ENCODE peak calls at places on chromosomes 13 and 19, in ten cellular contexts. C is coronary artery, J is breast epithelium, F is fibroblast of lung, L is psoas muscle, M is right lobe of liver, G is HFF-Myc, R is lower leg skin, H is left ventricle myocardium inferior, Q is uterus. A is an unnamed sample.

GRCh38 chr13:26228080-26228479 is 6.0 kb upstream of the RNF6 start:
- DNase-seq in C (no peak), J (no peak), F (no peak), L (no peak), M (no peak), G (no peak), R (no peak), H (no peak), Q (no peak), A (no peak)

GRCh38 chr19:53389591-53390377 is 5.2 kb upstream of the ZNF765 start:
- DNase-seq in C (no peak), J (no peak), F (no peak), L (peak; percentile 52), M (no peak), G (no peak), R (no peak), H (no peak), Q (no peak), A (no peak)

GRCh38 chr13:78323040-78323439 is 280.3 kb downstream of the POU4F1 start:
- DNase-seq in C (no peak), J (no peak), F (peak; percentile 6), L (no peak), M (no peak), G (no peak), R (no peak), H (no peak), Q (no peak), A (no peak)

GRCh38 chr19:11495885-11496284 is 9.8 kb downstream of the ZNF653 start:
- DNase-seq in C (no peak), J (no peak), F (no peak), L (no peak), M (no peak), G (no peak), R (no peak), H (no peak), Q (no peak), A (no peak)

GRCh38 chr13:71814806-71815205 is 52.2 kb downstream of the DACH1 start:
- DNase-seq in C (no peak), J (no peak), F (no peak), L (no peak), M (no peak), G (no peak), R (no peak), H (no peak), Q (no peak), A (no peak)

GRCh38 chr19:56111601-56112312 is 9.3 kb downstream of the ZNF787 start:
- DNase-seq in C (no peak), J (no peak), F (no peak), L (peak; percentile 67), M (no peak), G (no peak), R (no peak), H (peak; percentile 53), Q (no peak), A (peak; percentile 83)

GRCh38 chr19:41606215-41606837 is 20.5 kb downstream of the CEACAM4 start:
- DNase-seq in C (no peak), J (no peak), F (no peak), L (no peak), M (no peak), G (no peak), R (peak; percentile 49), H (no peak), Q (no peak), A (no peak)

GRCh38 chr13:93948523-93948922 is 531.0 kb downstream of the DCT start:
- DNase-seq in C (no peak), J (no peak), F (no peak), L (no peak), M (no peak), G (no peak), R (no peak), H (no peak), Q (no peak), A (no peak)

GRCh38 chr13:29883941-29884518 is 33.6 kb upstream of the UBL3 start:
- DNase-seq in C (no peak), J (no peak), F (peak; percentile 52), L (no peak), M (no peak), G (no peak), R (no peak), H (no peak), Q (no peak), A (no peak)

GRCh38 chr13:29887030-29887557 is 36.7 kb upstream of the UBL3 start:
- DNase-seq in C (no peak), J (no peak), F (no peak), L (no peak), M (no peak), G (no peak), R (no peak), H (no peak), Q (no peak), A (no peak)

GRCh38 chr13:29886446-29886845 is 36.0 kb upstream of the UBL3 start:
- DNase-seq in C (no peak), J (no peak), F (no peak), L (no peak), M (no peak), G (no peak), R (no peak), H (no peak), Q (no peak), A (no peak)

GRCh38 chr13:29885967-29886366 is 35.5 kb upstream of the UBL3 start:
- DNase-seq in C (no peak), J (no peak), F (no peak), L (no peak), M (no peak), G (no peak), R (no peak), H (no peak), Q (no peak), A (no peak)

DNA sequence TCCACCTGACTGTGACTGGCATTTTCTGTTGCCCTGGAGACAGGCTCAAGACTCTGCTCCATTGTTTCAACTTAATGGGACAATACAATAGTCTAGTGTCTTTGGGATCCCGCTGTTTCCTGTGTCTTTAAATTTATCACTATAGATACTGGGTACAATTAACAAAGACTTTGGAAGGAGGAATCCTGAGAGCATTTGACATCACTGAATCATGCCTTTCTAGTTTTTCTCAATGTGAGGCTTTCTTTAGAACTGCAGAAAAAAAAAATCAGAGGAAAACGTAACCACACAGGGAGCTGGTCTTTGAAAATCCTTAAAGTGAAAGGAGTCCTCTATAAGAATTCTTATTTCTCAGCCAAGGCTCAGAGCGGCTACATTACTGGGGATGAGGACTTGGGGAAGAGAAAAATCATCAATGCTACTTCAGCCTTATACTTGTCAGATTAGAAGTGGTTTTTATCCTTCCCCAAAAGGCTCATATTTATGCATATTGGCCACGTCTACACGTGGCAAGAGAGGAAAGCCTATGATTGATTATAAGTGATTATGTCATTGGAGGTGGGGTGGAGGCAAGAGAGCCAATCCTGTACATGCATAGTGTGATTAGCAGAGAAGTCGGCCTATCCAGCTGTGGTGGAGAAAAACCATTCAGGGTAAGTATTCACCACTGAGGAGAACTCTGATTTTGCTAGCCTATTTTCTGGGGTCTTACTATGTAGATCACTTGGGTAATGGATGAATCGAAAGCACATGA is 34.4 kb upstream of the UBL3 start:
- DNase-seq in C (no peak), J (no peak), F (peak; percentile 70), L (no peak), M (no peak), G (no peak), R (no peak), H (no peak), Q (no peak), A (peak; percentile 11)
- H3K4me3 ChIP-seq in C (no peak overlapping the region), J (no peak overlapping the region), F (no peak overlapping the region), L (no peak overlapping the region), M (no peak overlapping the region), G (no peak overlapping the region), R (no peak overlapping the region), H (no peak overlapping the region), Q (no peak overlapping the region), A (no peak overlapping the region)

DNA sequence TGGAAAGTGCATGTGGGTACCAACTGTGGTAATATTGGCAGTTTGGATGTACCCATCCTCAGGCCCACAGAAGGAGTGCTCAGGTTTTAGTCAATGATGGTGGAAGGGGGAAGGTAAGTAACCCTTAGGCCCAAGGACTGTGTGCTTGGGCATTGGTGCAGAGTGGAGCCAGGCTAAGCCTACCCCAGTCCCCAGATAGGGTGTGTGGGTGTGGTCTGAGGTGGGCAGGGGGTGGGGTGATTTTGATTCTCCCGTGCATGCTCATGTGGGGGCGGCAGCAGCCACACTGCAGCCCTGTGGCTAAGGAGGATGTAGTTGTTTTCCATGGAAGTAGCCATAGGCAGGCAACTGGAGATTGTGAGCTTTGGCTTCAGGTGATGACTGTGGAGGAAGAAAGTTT is 2197.3 kb downstream of the PCDH9 start:
- DNase-seq in C (no peak), J (no peak), F (no peak), L (no peak), M (no peak), G (no peak), R (peak; percentile 62), H (no peak), Q (no peak), A (no peak)
- TF ChIP-seq CTCF in C (no peak), J (no peak), F (no peak), L (no peak), M (no peak), G (no peak), R (no peak), H (no peak), Q (no peak), A (no peak)

DNA sequence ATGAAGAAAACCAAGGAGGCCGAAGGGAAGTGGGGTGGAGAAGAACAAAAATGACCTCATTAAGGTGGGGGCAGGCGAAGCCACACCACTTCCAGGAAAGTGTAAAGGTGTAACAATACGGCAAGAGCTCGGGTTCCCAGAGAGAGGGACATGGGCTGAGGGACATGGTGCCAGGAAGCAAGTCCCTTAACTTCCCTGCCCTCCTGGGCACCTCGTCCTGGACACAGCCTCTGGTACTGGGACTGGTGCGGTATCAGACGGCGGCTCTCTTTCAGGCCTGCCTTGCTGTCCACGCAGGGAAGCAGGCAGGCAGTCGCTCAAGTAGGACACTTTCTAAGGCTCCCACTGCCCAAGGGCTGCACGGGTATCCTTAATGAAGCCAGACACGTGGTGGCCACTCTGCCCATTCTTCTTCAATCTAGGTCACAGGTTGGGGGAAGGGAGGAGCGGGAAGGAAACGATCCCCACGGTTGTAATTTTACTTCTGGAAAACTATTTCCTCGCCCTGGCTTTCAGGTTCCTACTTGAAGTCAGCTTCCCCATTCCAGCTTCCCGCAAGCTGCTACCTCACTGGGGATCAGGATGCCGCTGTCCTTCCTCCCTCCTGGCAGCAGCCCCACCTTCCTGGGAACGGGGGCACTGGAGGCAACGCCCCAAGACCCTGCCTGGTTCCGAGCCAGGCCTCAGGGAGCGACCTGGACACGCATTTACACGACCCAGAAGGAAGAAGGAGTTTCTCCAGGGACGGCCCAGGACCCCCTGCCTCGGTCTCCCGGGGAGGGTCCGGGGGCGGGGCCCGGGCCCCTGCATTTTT is 1.2 kb downstream of the AP3D1 start:
- DNase-seq in C (no peak), J (no peak), F (peak; percentile 35), L (no peak), M (no peak), G (no peak), R (no peak), H (no peak), Q (no peak), A (no peak)
- H3K4me3 ChIP-seq in C (peak overlapping the region; percentile 93), J (peak overlapping the region; percentile 97), F (peak overlapping the region; percentile 96), L (peak overlapping the region; percentile 100), M (peak overlapping the region; percentile 58), G (peak overlapping the region; percentile 96), R (peak overlapping the region; percentile 93), H (peak overlapping the region; percentile 100), Q (peak overlapping the region; percentile 52), A (peak overlapping the region; percentile 96)

DNA sequence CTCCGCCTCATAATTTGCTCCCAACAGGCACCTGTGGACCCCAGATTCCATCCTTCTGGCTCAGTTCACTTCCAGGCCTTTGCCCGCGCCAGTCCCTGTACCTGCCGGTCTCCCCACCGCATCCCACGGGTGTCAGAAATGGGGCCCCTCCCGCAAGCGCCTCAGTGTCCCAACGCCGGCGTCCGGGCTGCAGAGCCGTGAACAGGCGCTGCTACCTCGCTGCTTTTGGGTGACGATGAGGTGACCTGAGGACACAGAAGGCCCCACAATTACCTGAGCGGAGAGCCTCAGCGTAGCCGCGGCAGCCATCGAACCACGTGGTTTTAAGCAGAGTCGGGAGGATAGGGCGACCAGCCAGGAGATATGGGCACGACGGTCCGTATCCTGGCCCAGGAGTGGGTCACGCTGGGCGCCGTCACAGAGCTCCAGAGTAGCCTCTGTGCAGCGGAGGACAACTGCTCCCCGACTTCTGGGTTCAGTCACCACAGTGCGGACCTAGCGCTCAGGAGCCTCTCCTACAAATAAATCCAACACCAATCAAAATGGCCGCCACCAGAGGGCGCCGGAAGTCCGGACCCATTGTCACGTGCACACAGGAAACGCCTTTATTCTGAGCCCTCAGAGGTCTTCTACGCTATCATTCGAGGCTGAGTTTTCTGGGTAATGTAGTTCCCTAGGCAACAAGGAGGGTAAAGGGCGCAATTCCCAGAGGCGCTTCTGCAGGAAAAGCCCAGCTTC is at the start of gene ZNF814:
- DNase-seq in C (peak; percentile 80), J (peak; percentile 89), F (peak; percentile 75), L (peak; percentile 88), M (peak; percentile 85), G (peak; percentile 85), R (peak; percentile 93), H (peak; percentile 86), Q (peak; percentile 66), A (peak; percentile 89)
- TF ChIP-seq CTCF in C (no peak), J (peak; percentile 43), F (peak; percentile 42), L (peak; percentile 39), M (peak; percentile 55), G (peak; percentile 35), R (no peak), H (peak; percentile 45), Q (no peak), A (no peak)